ENCODE peak calls at places on chromosomes 16 and 17, in nine cellular contexts. One of them, this sample, is unnamed.

GRCh38 chr17:8941520-8941919 is 24.0 kb downstream of the PIK3R5 start:
- DNase-seq in CD4-positive, alpha-beta T cell: peak; percentile 59
- DNase-seq in ELF-1: no peak
- DNase-seq in GM13976: peak; percentile 46
- DNase-seq in cardiac fibroblast: no peak
- DNase-seq in HFFc6: no peak
- DNase-seq in activated CD4-positive, alpha-beta T cell treated with anti-CD3 and anti-CD28 coated beads, Interleukin-2, amount 50 U/mL, for 24 hours: no peak
- DNase-seq in GM19239: no peak
- DNase-seq in amniotic stem cell: no peak
- DNase-seq in this sample: no peak

GRCh38 chr17:43175213-43176118 is 4.5 kb downstream of the NBR1 start:
- DNase-seq in ELF-1: no peak
- DNase-seq in HFFc6: peak; percentile 82
- DNase-seq in CD4-positive, alpha-beta T cell: no peak
- DNase-seq in activated CD4-positive, alpha-beta T cell treated with anti-CD3 and anti-CD28 coated beads, Interleukin-2, amount 50 U/mL, for 24 hours: no peak
- DNase-seq in cardiac fibroblast: peak; percentile 76
- DNase-seq in GM19239: no peak
- DNase-seq in GM13976: no peak
- DNase-seq in amniotic stem cell: peak; percentile 58
- DNase-seq in this sample: no peak

GRCh38 chr17:22217135-22217534 is 524.8 kb downstream of the KCNJ18 start:
- DNase-seq in ELF-1: peak; percentile 53
- DNase-seq in GM19239: no peak
- DNase-seq in cardiac fibroblast: no peak
- DNase-seq in HFFc6: no peak
- DNase-seq in CD4-positive, alpha-beta T cell: no peak
- DNase-seq in activated CD4-positive, alpha-beta T cell treated with anti-CD3 and anti-CD28 coated beads, Interleukin-2, amount 50 U/mL, for 24 hours: no peak
- DNase-seq in GM13976: no peak
- DNase-seq in amniotic stem cell: no peak
- DNase-seq in this sample: no peak

GRCh38 chr16:49023095-49023494 is 258.5 kb downstream of the CBLN1 start:
- DNase-seq in amniotic stem cell: no peak
- DNase-seq in ELF-1: no peak
- DNase-seq in cardiac fibroblast: peak; percentile 19
- DNase-seq in HFFc6: no peak
- DNase-seq in CD4-positive, alpha-beta T cell: no peak
- DNase-seq in GM19239: no peak
- DNase-seq in GM13976: no peak
- DNase-seq in activated CD4-positive, alpha-beta T cell treated with anti-CD3 and anti-CD28 coated beads, Interleukin-2, amount 50 U/mL, for 24 hours: no peak
- DNase-seq in this sample: no peak

GRCh38 chr17:18250259-18250658 is 8.3 kb downstream of the FLII start:
- DNase-seq in HFFc6: no peak
- DNase-seq in GM13976: no peak
- DNase-seq in cardiac fibroblast: no peak
- DNase-seq in activated CD4-positive, alpha-beta T cell treated with anti-CD3 and anti-CD28 coated beads, Interleukin-2, amount 50 U/mL, for 24 hours: no peak
- DNase-seq in CD4-positive, alpha-beta T cell: no peak
- DNase-seq in ELF-1: no peak
- DNase-seq in GM19239: no peak
- DNase-seq in amniotic stem cell: no peak
- DNase-seq in this sample: no peak

GRCh38 chr16:50351116-50351515 is 17.7 kb downstream of the BRD7 start:
- DNase-seq in activated CD4-positive, alpha-beta T cell treated with anti-CD3 and anti-CD28 coated beads, Interleukin-2, amount 50 U/mL, for 24 hours: no peak
- DNase-seq in HFFc6: no peak
- DNase-seq in cardiac fibroblast: peak; percentile 18
- DNase-seq in GM19239: no peak
- DNase-seq in amniotic stem cell: no peak
- DNase-seq in ELF-1: no peak
- DNase-seq in GM13976: no peak
- DNase-seq in CD4-positive, alpha-beta T cell: no peak
- DNase-seq in this sample: no peak

GRCh38 chr16:17235147-17235817 is 235.5 kb downstream of the XYLT1 start:
- DNase-seq in HFFc6: no peak
- DNase-seq in ELF-1: no peak
- DNase-seq in activated CD4-positive, alpha-beta T cell treated with anti-CD3 and anti-CD28 coated beads, Interleukin-2, amount 50 U/mL, for 24 hours: no peak
- DNase-seq in cardiac fibroblast: peak; percentile 23
- DNase-seq in GM19239: no peak
- DNase-seq in amniotic stem cell: no peak
- DNase-seq in CD4-positive, alpha-beta T cell: no peak
- DNase-seq in GM13976: no peak
- DNase-seq in this sample: no peak

GRCh38 chr17:58275417-58275816 is 5.3 kb downstream of the MPO start:
- DNase-seq in GM19239: no peak
- DNase-seq in amniotic stem cell: no peak
- DNase-seq in cardiac fibroblast: no peak
- DNase-seq in CD4-positive, alpha-beta T cell: no peak
- DNase-seq in GM13976: no peak
- DNase-seq in activated CD4-positive, alpha-beta T cell treated with anti-CD3 and anti-CD28 coated beads, Interleukin-2, amount 50 U/mL, for 24 hours: no peak
- DNase-seq in ELF-1: no peak
- DNase-seq in HFFc6: no peak
- DNase-seq in this sample: no peak

GRCh38 chr16:3088925-3089716 is 10.0 kb downstream of the ZSCAN10 start:
- DNase-seq in GM13976: no peak
- DNase-seq in HFFc6: no peak
- DNase-seq in CD4-positive, alpha-beta T cell: no peak
- DNase-seq in ELF-1: no peak
- DNase-seq in activated CD4-positive, alpha-beta T cell treated with anti-CD3 and anti-CD28 coated beads, Interleukin-2, amount 50 U/mL, for 24 hours: no peak
- DNase-seq in GM19239: no peak
- DNase-seq in cardiac fibroblast: no peak
- DNase-seq in amniotic stem cell: no peak
- DNase-seq in this sample: no peak

GRCh38 chr16:11078812-11079459 is 134.6 kb downstream of the CLEC16A start:
- DNase-seq in HFFc6: peak; percentile 79
- DNase-seq in activated CD4-positive, alpha-beta T cell treated with anti-CD3 and anti-CD28 coated beads, Interleukin-2, amount 50 U/mL, for 24 hours: no peak
- DNase-seq in cardiac fibroblast: peak; percentile 64
- DNase-seq in GM13976: no peak
- DNase-seq in ELF-1: peak; percentile 71
- DNase-seq in CD4-positive, alpha-beta T cell: no peak
- DNase-seq in GM19239: no peak
- DNase-seq in amniotic stem cell: no peak
- DNase-seq in this sample: no peak

GRCh38 chr17:81609541-81610353 is 27.2 kb downstream of the NPLOC4 start:
- DNase-seq in GM19239: no peak
- DNase-seq in HFFc6: no peak
- DNase-seq in amniotic stem cell: no peak
- DNase-seq in cardiac fibroblast: no peak
- DNase-seq in GM13976: no peak
- DNase-seq in ELF-1: no peak
- DNase-seq in activated CD4-positive, alpha-beta T cell treated with anti-CD3 and anti-CD28 coated beads, Interleukin-2, amount 50 U/mL, for 24 hours: no peak
- DNase-seq in CD4-positive, alpha-beta T cell: no peak
- DNase-seq in this sample: no peak

GRCh38 chr16:27770271-27771196 is 220.6 kb downstream of the KATNIP start:
- DNase-seq in amniotic stem cell: no peak
- DNase-seq in GM13976: no peak
- DNase-seq in HFFc6: no peak
- DNase-seq in activated CD4-positive, alpha-beta T cell treated with anti-CD3 and anti-CD28 coated beads, Interleukin-2, amount 50 U/mL, for 24 hours: no peak
- DNase-seq in cardiac fibroblast: no peak
- DNase-seq in CD4-positive, alpha-beta T cell: no peak
- DNase-seq in GM19239: no peak
- DNase-seq in ELF-1: no peak
- DNase-seq in this sample: no peak

GRCh38 chr17:39979021-39979660 is 1.5 kb upstream of the PSMD3 start:
- DNase-seq in HFFc6: peak; percentile 97
- DNase-seq in GM19239: no peak
- DNase-seq in ELF-1: peak; percentile 35
- DNase-seq in amniotic stem cell: peak; percentile 74
- DNase-seq in GM13976: no peak
- DNase-seq in activated CD4-positive, alpha-beta T cell treated with anti-CD3 and anti-CD28 coated beads, Interleukin-2, amount 50 U/mL, for 24 hours: no peak
- DNase-seq in cardiac fibroblast: peak; percentile 92
- DNase-seq in CD4-positive, alpha-beta T cell: no peak
- DNase-seq in this sample: no peak

This sample was measured in GM12891.